ENCODE peak calls at places on chromosomes 3 and 15, in four cellular contexts. T, R, Q and C are unnamed samples.

GRCh38 chr15:32669870-32670623 is 28.5 kb downstream of the SCG5 start:
- DNase-seq in T (peak), R (no peak), Q (no peak), C (no peak)

GRCh38 chr15:70869346-70869745 is 15.4 kb upstream of the LARP6 start:
- DNase-seq in T (no peak), R (no peak), Q (no peak), C (no peak)

GRCh38 chr15:40929730-40930429 is 740 bp downstream of the DLL4 start:
- DNase-seq in T (peak), R (no peak), Q (no peak), C (no peak)

GRCh38 chr3:119794971-119795612 is 13.2 kb downstream of the NR1I2 start:
- DNase-seq in T (no peak), R (no peak), Q (no peak), C (no peak)

GRCh38 chr15:76176487-76177085 is 116.8 kb downstream of the TMEM266 start:
- DNase-seq in T (no peak), R (no peak), Q (no peak), C (no peak)

GRCh38 chr15:94105760-94106159 is 125.6 kb upstream of the MCTP2 start:
- DNase-seq in T (no peak), R (no peak), Q (no peak), C (no peak)

GRCh38 chr3:71581451-71581980 is 2.0 kb downstream of the FOXP1 start:
- DNase-seq in T (peak), R (peak), Q (no peak), C (no peak)

GRCh38 chr3:156483961-156484787 is 70.7 kb downstream of the SSR3 start:
- DNase-seq in T (peak), R (no peak), Q (no peak), C (peak)

GRCh38 chr3:13141991-13142412 is 68.8 kb upstream of the IQSEC1 start:
- DNase-seq in T (peak), R (no peak), Q (no peak), C (no peak)

GRCh38 chr3:15831927-15832326 is 34.1 kb upstream of the ANKRD28 start:
- DNase-seq in T (no peak), R (no peak), Q (no peak), C (no peak)

GRCh38 chr3:54970895-54971294 is 43.0 kb upstream of the LRTM1 start:
- DNase-seq in T (peak), R (no peak), Q (no peak), C (no peak)

GRCh38 chr3:185558395-185558794 is 6.0 kb upstream of the LIPH start:
- DNase-seq in T (no peak), R (no peak), Q (no peak), C (no peak)

GRCh38 chr3:66362541-66362941 is 138.3 kb downstream of the LRIG1 start:
- DNase-seq in T (peak), R (no peak), Q (no peak), C (no peak)

GRCh38 chr3:45312836-45313493 is 75.4 kb upstream of the LARS2 start:
- DNase-seq in T (no peak), R (no peak), Q (no peak), C (no peak)

GRCh38 chr3:78878011-78878410 is 889.8 kb downstream of the ROBO1 start:
- DNase-seq in T (peak), R (no peak), Q (no peak), C (no peak)

GRCh38 chr15:45084163-45084562 is 29.8 kb downstream of the DUOX2 start:
- DNase-seq in T (no peak), R (no peak), Q (no peak), C (no peak)

GRCh38 chr3:113533534-113533892 is 1.2 kb downstream of the SIDT1 start:
- DNase-seq in T (no peak), R (peak), Q (no peak), C (no peak)

GRCh38 chr3:179921500-179921899 is 115.2 kb downstream of the PEX5L start:
- DNase-seq in T (no peak), R (no peak), Q (peak), C (no peak)

GRCh38 chr3:49841126-49841525 is 15.2 kb downstream of the TRAIP start:
- DNase-seq in T (peak), R (no peak), Q (no peak), C (no peak)

GRCh38 chr15:46091860-46092450 is 457.1 kb downstream of the SQOR start:
- DNase-seq in T (peak), R (no peak), Q (no peak), C (no peak)